ENCODE peak calls at places on chromosomes 13 and 19, in eight cellular contexts. S is AG04450; I is stimulated activated CD4-positive, alpha-beta T cell treated with anti-CD3 and anti-CD28 coated beads, TNF-alpha, amount 100 ng/mL, for 24 hours; H is non-pigmented ciliary epithelial cell; E is HTR-8/SVneo; L is immature natural killer cell; A is kidney; D is fibroblast of gingiva. O is an unnamed sample.

GRCh38 chr13:46101488-46102289 is 3.1 kb downstream of the CPB2 start:
- DNase-seq in S (no peak), I (no peak), H (no peak), E (no peak), L (no peak), A (no peak), D (no peak), O (no peak)

GRCh38 chr19:45117167-45117594 is 24.2 kb downstream of the PPP1R37 start:
- DNase-seq in S (no peak), I (peak; percentile 72), H (no peak), E (no peak), L (peak; percentile 13), A (no peak), D (no peak), O (no peak)

GRCh38 chr13:113981201-113981605 is 7.3 kb upstream of the C13orf46 start:
- DNase-seq in S (no peak), I (no peak), H (no peak), E (no peak), L (no peak), A (peak; percentile 93), D (no peak), O (peak; percentile 59)

GRCh38 chr13:60112771-60113170 is 51.0 kb downstream of the DIAPH3 start:
- DNase-seq in S (no peak), I (no peak), H (peak; percentile 37), E (no peak), L (no peak), A (no peak), D (peak; percentile 30), O (no peak)

GRCh38 chr13:55244991-55245644 is 1895.6 kb upstream of the PRR20A start:
- DNase-seq in S (no peak), I (no peak), H (no peak), E (no peak), L (no peak), A (no peak), D (no peak), O (no peak)

GRCh38 chr13:113364933-113365371 is 1.0 kb upstream of the GRTP1 start:
- DNase-seq in S (no peak), I (no peak), H (no peak), E (no peak), L (no peak), A (peak; percentile 82), D (no peak), O (no peak)

GRCh38 chr13:97369269-97369893 is 64.6 kb upstream of the RAP2A start:
- DNase-seq in S (no peak), I (no peak), H (no peak), E (no peak), L (peak; percentile 35), A (no peak), D (no peak), O (peak; percentile 20)

GRCh38 chr13:24152292-24153214 is 8.0 kb upstream of the SPATA13 start:
- DNase-seq in S (no peak), I (no peak), H (no peak), E (no peak), L (no peak), A (no peak), D (no peak), O (no peak)

GRCh38 chr13:45352031-45352430 is 11.0 kb upstream of the TPT1 start:
- DNase-seq in S (no peak), I (no peak), H (no peak), E (no peak), L (no peak), A (no peak), D (no peak), O (peak; percentile 73)

GRCh38 chr19:5891938-5892771 is 11.4 kb downstream of the NDUFA11 start:
- DNase-seq in S (no peak), I (no peak), H (no peak), E (peak; percentile 37), L (no peak), A (no peak), D (peak; percentile 29), O (no peak)

GRCh38 chr19:3054972-3055740 is 7.1 kb downstream of the TLE5 start:
- DNase-seq in S (no peak), I (no peak), H (no peak), E (no peak), L (no peak), A (no peak), D (no peak), O (peak; percentile 92)

GRCh38 chr13:23656637-23657036 is 86.4 kb downstream of the TNFRSF19 start:
- DNase-seq in S (peak; percentile 84), I (no peak), H (peak; percentile 92), E (no peak), L (no peak), A (no peak), D (peak; percentile 44), O (no peak)

O was measured in RWPE1.